ENCODE peak calls at places on chromosomes 6 and 20, in six cellular contexts. One of them, this sample, is unnamed.
A peak's percentile ranks its signal among the peaks of the same experiment; 100 is the strongest.

GRCh38 chr6:166998256-166999144 is 697 bp upstream of the CEP43 start:
- DNase-seq in GM10248: peak; percentile 32
- DNase-seq in A549: peak; percentile 2
- DNase-seq in uterus: peak; percentile 21
- DNase-seq in AG09319: no peak
- DNase-seq in activated B cell treated with CpG ODN at 0.5 μM for 24 hours: peak; percentile 38
- DNase-seq in this sample: peak; percentile 49

GRCh38 chr6:1445650-1446645 is 56.6 kb downstream of the FOXF2 start:
- DNase-seq in uterus: no peak
- DNase-seq in GM10248: no peak
- DNase-seq in AG09319: no peak
- DNase-seq in activated B cell treated with CpG ODN at 0.5 μM for 24 hours: no peak
- DNase-seq in A549: no peak
- DNase-seq in this sample: no peak

GRCh38 chr6:126170875-126171489 is 168.9 kb upstream of the CENPW start:
- DNase-seq in AG09319: no peak
- DNase-seq in uterus: no peak
- DNase-seq in A549: peak; percentile 39
- DNase-seq in GM10248: peak; percentile 32
- DNase-seq in activated B cell treated with CpG ODN at 0.5 μM for 24 hours: no peak
- DNase-seq in this sample: no peak

GRCh38 chr6:9370480-9370879 is 935.1 kb upstream of the SLC35B3 start:
- DNase-seq in uterus: no peak
- DNase-seq in AG09319: no peak
- DNase-seq in A549: no peak
- DNase-seq in GM10248: no peak
- DNase-seq in activated B cell treated with CpG ODN at 0.5 μM for 24 hours: no peak
- DNase-seq in this sample: no peak

GRCh38 chr6:22980446-22980845 is 411.1 kb downstream of the HDGFL1 start:
- DNase-seq in uterus: no peak
- DNase-seq in activated B cell treated with CpG ODN at 0.5 μM for 24 hours: no peak
- DNase-seq in GM10248: no peak
- DNase-seq in AG09319: no peak
- DNase-seq in A549: no peak
- DNase-seq in this sample: no peak

GRCh38 chr6:24494726-24495515 is at the start of gene ALDH5A1:
- DNase-seq in GM10248: peak; percentile 82
- DNase-seq in activated B cell treated with CpG ODN at 0.5 μM for 24 hours: peak; percentile 75
- DNase-seq in AG09319: no peak
- DNase-seq in A549: peak; percentile 70
- DNase-seq in uterus: peak; percentile 69
- DNase-seq in this sample: no peak

GRCh38 chr20:50118203-50118602 is 5.3 kb upstream of the UBE2V1 start:
- DNase-seq in uterus: no peak
- DNase-seq in A549: no peak
- DNase-seq in GM10248: no peak
- DNase-seq in AG09319: no peak
- DNase-seq in activated B cell treated with CpG ODN at 0.5 μM for 24 hours: no peak
- DNase-seq in this sample: no peak

GRCh38 chr20:24441600-24441999 is 27.8 kb upstream of the SYNDIG1 start:
- DNase-seq in uterus: no peak
- DNase-seq in GM10248: no peak
- DNase-seq in A549: no peak
- DNase-seq in AG09319: no peak
- DNase-seq in activated B cell treated with CpG ODN at 0.5 μM for 24 hours: no peak
- DNase-seq in this sample: no peak

GRCh38 chr6:125989631-125990030 is 3.3 kb downstream of the TRMT11 start:
- DNase-seq in GM10248: no peak
- DNase-seq in uterus: no peak
- DNase-seq in AG09319: no peak
- DNase-seq in activated B cell treated with CpG ODN at 0.5 μM for 24 hours: no peak
- DNase-seq in A549: no peak
- DNase-seq in this sample: no peak

GRCh38 chr20:11671015-11671511 is 246.6 kb upstream of the BTBD3 start:
- DNase-seq in uterus: no peak
- DNase-seq in A549: no peak
- DNase-seq in AG09319: no peak
- DNase-seq in activated B cell treated with CpG ODN at 0.5 μM for 24 hours: no peak
- DNase-seq in GM10248: no peak
- DNase-seq in this sample: no peak

GRCh38 chr6:161128680-161129196 is 137.2 kb downstream of the MAP3K4 start:
- DNase-seq in uterus: no peak
- DNase-seq in AG09319: no peak
- DNase-seq in A549: peak; percentile 45
- DNase-seq in GM10248: no peak
- DNase-seq in activated B cell treated with CpG ODN at 0.5 μM for 24 hours: no peak
- DNase-seq in this sample: no peak

GRCh38 chr6:26329763-26330511 is 35.1 kb upstream of the BTN3A2 start:
- DNase-seq in A549: peak; percentile 78
- DNase-seq in AG09319: no peak
- DNase-seq in uterus: no peak
- DNase-seq in activated B cell treated with CpG ODN at 0.5 μM for 24 hours: no peak
- DNase-seq in GM10248: no peak
- DNase-seq in this sample: no peak

GRCh38 chr6:134516582-134516981 is 198.7 kb upstream of the SGK1 start:
- DNase-seq in AG09319: no peak
- DNase-seq in activated B cell treated with CpG ODN at 0.5 μM for 24 hours: no peak
- DNase-seq in GM10248: no peak
- DNase-seq in A549: no peak
- DNase-seq in uterus: no peak
- DNase-seq in this sample: no peak

GRCh38 chr6:27812805-27813626 is 99.2 kb downstream of the OR2B2 start:
- DNase-seq in A549: no peak
- DNase-seq in GM10248: no peak
- DNase-seq in uterus: no peak
- DNase-seq in AG09319: no peak
- DNase-seq in activated B cell treated with CpG ODN at 0.5 μM for 24 hours: no peak
- DNase-seq in this sample: no peak

GRCh38 chr6:35895560-35895959 is 25.3 kb downstream of the SRPK1 start:
- DNase-seq in GM10248: no peak
- DNase-seq in AG09319: no peak
- DNase-seq in activated B cell treated with CpG ODN at 0.5 μM for 24 hours: no peak
- DNase-seq in A549: no peak
- DNase-seq in uterus: no peak
- DNase-seq in this sample: no peak

GRCh38 chr6:122717350-122717749 is 62.2 kb upstream of the FABP7 start:
- DNase-seq in GM10248: no peak
- DNase-seq in activated B cell treated with CpG ODN at 0.5 μM for 24 hours: no peak
- DNase-seq in A549: no peak
- DNase-seq in uterus: no peak
- DNase-seq in AG09319: no peak
- DNase-seq in this sample: no peak

GRCh38 chr20:8854566-8854965 is 214.3 kb upstream of the PLCB4 start:
- DNase-seq in A549: no peak
- DNase-seq in uterus: peak; percentile 75
- DNase-seq in activated B cell treated with CpG ODN at 0.5 μM for 24 hours: no peak
- DNase-seq in AG09319: no peak
- DNase-seq in GM10248: no peak
- DNase-seq in this sample: no peak

GRCh38 chr20:58065508-58066361 is 162.7 kb downstream of the ANKRD60 start:
- DNase-seq in uterus: no peak
- DNase-seq in activated B cell treated with CpG ODN at 0.5 μM for 24 hours: no peak
- DNase-seq in GM10248: no peak
- DNase-seq in A549: no peak
- DNase-seq in AG09319: no peak
- DNase-seq in this sample: no peak

GRCh38 chr6:75098709-75099108 is 107.1 kb downstream of the COL12A1 start:
- DNase-seq in A549: peak; percentile 44
- DNase-seq in uterus: peak; percentile 73
- DNase-seq in GM10248: no peak
- DNase-seq in AG09319: peak; percentile 81
- DNase-seq in activated B cell treated with CpG ODN at 0.5 μM for 24 hours: no peak
- DNase-seq in this sample: no peak

GRCh38 chr20:57266251-57267157 is at the start of gene BMP7:
- DNase-seq in activated B cell treated with CpG ODN at 0.5 μM for 24 hours: no peak
- DNase-seq in A549: peak; percentile 17
- DNase-seq in GM10248: no peak
- DNase-seq in uterus: no peak
- DNase-seq in AG09319: no peak
- DNase-seq in this sample: no peak

GRCh38 chr6:20001286-20001685 is 164.1 kb downstream of the ID4 start:
- DNase-seq in A549: no peak
- DNase-seq in AG09319: no peak
- DNase-seq in activated B cell treated with CpG ODN at 0.5 μM for 24 hours: no peak
- DNase-seq in GM10248: no peak
- DNase-seq in uterus: no peak
- DNase-seq in this sample: no peak

GRCh38 chr6:89944826-89945407 is 50.6 kb downstream of the GJA10 start:
- DNase-seq in GM10248: no peak
- DNase-seq in uterus: no peak
- DNase-seq in activated B cell treated with CpG ODN at 0.5 μM for 24 hours: no peak
- DNase-seq in AG09319: no peak
- DNase-seq in A549: peak; percentile 28
- DNase-seq in this sample: no peak
- TF ChIP-seq CTCF in GM10248: no peak
- TF ChIP-seq CTCF in uterus: no peak
- TF ChIP-seq CTCF in activated B cell treated with CpG ODN at 0.5 μM for 24 hours: no peak
- TF ChIP-seq CTCF in AG09319: peak; percentile 31
- TF ChIP-seq CTCF in A549: peak; percentile 27
- TF ChIP-seq CTCF in this sample: peak; percentile 79

GRCh38 chr6:132596201-132596600 is 6.7 kb upstream of the TAAR5 start:
- DNase-seq in uterus: no peak
- DNase-seq in A549: no peak
- DNase-seq in GM10248: no peak
- DNase-seq in AG09319: no peak
- DNase-seq in activated B cell treated with CpG ODN at 0.5 μM for 24 hours: no peak
- DNase-seq in this sample: no peak

GRCh38 chr6:132598473-132598872 is 8.9 kb upstream of the TAAR5 start:
- DNase-seq in GM10248: peak; percentile 8
- DNase-seq in AG09319: no peak
- DNase-seq in activated B cell treated with CpG ODN at 0.5 μM for 24 hours: no peak
- DNase-seq in A549: peak; percentile 30
- DNase-seq in uterus: no peak
- DNase-seq in this sample: no peak
- TF ChIP-seq CTCF in GM10248: peak; percentile 26
- TF ChIP-seq CTCF in AG09319: peak; percentile 8
- TF ChIP-seq CTCF in activated B cell treated with CpG ODN at 0.5 μM for 24 hours: no peak
- TF ChIP-seq CTCF in A549: peak; percentile 19
- TF ChIP-seq CTCF in uterus: no peak
- TF ChIP-seq CTCF in this sample: peak; percentile 45

DNA sequence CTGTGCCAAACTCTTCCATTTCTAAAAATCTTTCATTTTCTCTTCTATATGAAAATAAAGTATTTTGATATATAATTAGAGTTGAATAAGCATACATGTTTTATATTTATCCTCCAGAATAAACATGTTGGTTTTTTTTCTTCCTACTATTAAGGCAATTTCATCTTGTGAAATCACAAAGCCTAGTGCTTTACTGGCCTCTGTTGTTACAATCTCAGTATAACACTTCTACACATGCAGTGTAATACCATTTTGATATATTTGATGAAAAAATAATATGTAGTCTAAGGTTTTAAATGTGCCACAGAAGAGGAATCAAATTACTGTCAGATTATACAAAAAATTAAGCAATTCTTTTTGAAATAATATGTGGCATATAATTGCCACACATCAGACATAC is 225.3 kb upstream of the MANEA start:
- DNase-seq in uterus: no peak
- DNase-seq in A549: no peak
- DNase-seq in activated B cell treated with CpG ODN at 0.5 μM for 24 hours: no peak
- DNase-seq in GM10248: no peak
- DNase-seq in AG09319: no peak
- DNase-seq in this sample: no peak
- TF ChIP-seq CTCF in uterus: no peak
- TF ChIP-seq CTCF in A549: no peak
- TF ChIP-seq CTCF in activated B cell treated with CpG ODN at 0.5 μM for 24 hours: no peak
- TF ChIP-seq CTCF in GM10248: no peak
- TF ChIP-seq CTCF in AG09319: no peak
- TF ChIP-seq CTCF in this sample: no peak

DNA sequence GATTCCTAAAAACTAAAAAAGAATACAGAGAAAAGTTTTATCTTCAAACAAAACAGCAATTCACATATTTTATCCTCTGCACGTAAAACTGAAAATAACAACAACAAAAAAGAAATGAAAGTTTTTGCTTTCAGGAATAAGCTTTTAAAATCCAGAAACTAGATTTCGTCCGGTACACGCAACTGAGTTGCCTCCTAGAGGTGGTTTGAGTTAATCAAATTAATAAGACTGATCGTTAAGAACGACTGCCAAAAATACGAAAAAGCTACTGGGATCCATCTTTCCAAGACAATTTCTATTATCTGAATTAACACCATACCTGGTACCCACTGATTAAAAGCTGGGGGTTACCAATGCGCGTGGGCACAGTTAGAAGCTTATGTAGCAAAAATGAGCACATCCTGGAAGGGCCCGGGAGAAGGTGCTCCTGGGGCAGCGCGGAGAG is 679 bp downstream of the PDCD2 start:
- DNase-seq in A549: no peak
- DNase-seq in activated B cell treated with CpG ODN at 0.5 μM for 24 hours: no peak
- DNase-seq in uterus: no peak
- DNase-seq in GM10248: peak; percentile 15
- DNase-seq in AG09319: no peak
- DNase-seq in this sample: no peak
- TF ChIP-seq CTCF in A549: no peak
- TF ChIP-seq CTCF in activated B cell treated with CpG ODN at 0.5 μM for 24 hours: no peak
- TF ChIP-seq CTCF in uterus: no peak
- TF ChIP-seq CTCF in GM10248: no peak
- TF ChIP-seq CTCF in AG09319: no peak
- TF ChIP-seq CTCF in this sample: no peak